ENCODE peak calls at places on chromosome 16, in four cellular contexts. F is HTR-8/SVneo; K is AG09309; R is stimulated activated CD4-positive, alpha-beta T cell treated with anti-CD3 and anti-CD28 coated beads, Interleukin-4, amount 100 ng/mL, for 1 hour. G is an unnamed sample.
A peak's percentile ranks its signal among the peaks of the same experiment; 100 is the strongest.

GRCh38 chr16:86510465-86511261 is at the start of gene FOXF1:
- DNase-seq in F (no peak), K (no peak), R (no peak), G (no peak)

GRCh38 chr16:155031-155398 is 2.6 kb downstream of the HBZ start:
- DNase-seq in F (no peak), K (no peak), R (no peak), G (no peak)

GRCh38 chr16:61818850-61819249 is 217.4 kb downstream of the CDH8 start:
- DNase-seq in F (no peak), K (no peak), R (no peak), G (no peak)

GRCh38 chr16:50457979-50458461 is 89.2 kb upstream of the BRD7 start:
- DNase-seq in F (no peak), K (no peak), R (no peak), G (no peak)

GRCh38 chr16:57614546-57615343 is 13.7 kb upstream of the ADGRG1 start:
- DNase-seq in F (no peak), K (no peak), R (peak; percentile 27), G (no peak)

GRCh38 chr16:48393843-48394703 is 8.9 kb upstream of the SIAH1 start:
- DNase-seq in F (no peak), K (peak; percentile 57), R (peak; percentile 3), G (no peak)

GRCh38 chr16:12917653-12918052 is 16.3 kb downstream of the SHISA9 start:
- DNase-seq in F (no peak), K (no peak), R (no peak), G (no peak)

GRCh38 chr16:67311607-67312449 is 14.7 kb downstream of the KCTD19 start:
- DNase-seq in F (peak; percentile 97), K (peak; percentile 100), R (peak; percentile 79), G (no peak)

GRCh38 chr16:7521834-7522233 is 189.2 kb downstream of the RBFOX1 start:
- DNase-seq in F (no peak), K (no peak), R (no peak), G (no peak)

GRCh38 chr16:67395105-67395457 is 1.8 kb upstream of the TPPP3 start:
- DNase-seq in F (no peak), K (no peak), R (no peak), G (no peak)

GRCh38 chr16:31853300-31853699 is 20.3 kb upstream of the ZNF267 start:
- DNase-seq in F (no peak), K (no peak), R (no peak), G (no peak)

GRCh38 chr16:72536673-72537435 is 364.9 kb upstream of the PMFBP1 start:
- DNase-seq in F (peak; percentile 36), K (peak; percentile 39), R (no peak), G (no peak)

GRCh38 chr16:85149776-85150175 is 37.5 kb upstream of the CIBAR2 start:
- DNase-seq in F (no peak), K (no peak), R (no peak), G (no peak)

GRCh38 chr16:49921791-49922456 is 66.0 kb upstream of the ZNF423 start:
- DNase-seq in F (peak; percentile 62), K (no peak), R (peak; percentile 36), G (peak; percentile 35)